ENCODE peak calls at places on chromosomes 13 and 19, in four cellular contexts. H is H9, Z is fibroblast of mammary gland, Y is pancreas. J is an unnamed sample.

GRCh38 chr13:110713981-110714797 is 689 bp downstream of the ING1 start:
- DNase-seq in H (peak), Z (peak), Y (peak), J (peak)

GRCh38 chr19:996051-996838 is 4.0 kb upstream of the GRIN3B start:
- DNase-seq in H (no peak), Z (peak), Y (no peak), J (peak)

GRCh38 chr13:99294198-99294597 is 13.0 kb downstream of the GPR183 start:
- DNase-seq in H (no peak), Z (no peak), Y (no peak), J (no peak)

GRCh38 chr13:26011996-26012688 is 39.7 kb downstream of the SHISA2 start:
- DNase-seq in H (no peak), Z (no peak), Y (no peak), J (no peak)

GRCh38 chr13:113170503-113170902 is 12.1 kb downstream of the PROZ start:
- DNase-seq in H (no peak), Z (no peak), Y (no peak), J (no peak)

GRCh38 chr13:74886496-74886895 is 595.5 kb downstream of the TBC1D4 start:
- DNase-seq in H (no peak), Z (peak), Y (no peak), J (no peak)

GRCh38 chr13:39020853-39021462 is 16.9 kb downstream of the PROSER1 start:
- DNase-seq in H (no peak), Z (no peak), Y (no peak), J (no peak)

GRCh38 chr19:34044011-34044410 is 128.3 kb upstream of the LSM14A start:
- DNase-seq in H (no peak), Z (no peak), Y (no peak), J (no peak)

GRCh38 chr19:21921691-21922180 is 85.8 kb upstream of the ZNF43 start:
- DNase-seq in H (no peak), Z (no peak), Y (no peak), J (no peak)

GRCh38 chr13:69690999-69691398 is 416.6 kb upstream of the ATXN8OS start:
- DNase-seq in H (no peak), Z (no peak), Y (no peak), J (no peak)

GRCh38 chr13:78326608-78327007 is 276.7 kb downstream of the POU4F1 start:
- DNase-seq in H (no peak), Z (peak), Y (no peak), J (no peak)

GRCh38 chr13:48839171-48839570 is 136.5 kb upstream of the FNDC3A start:
- DNase-seq in H (no peak), Z (no peak), Y (no peak), J (no peak)

GRCh38 chr13:30864352-30865130 is 41.5 kb upstream of the MEDAG start:
- DNase-seq in H (no peak), Z (peak), Y (no peak), J (no peak)

GRCh38 chr13:26272621-26273020 is 18.7 kb downstream of the CDK8 start:
- DNase-seq in H (no peak), Z (no peak), Y (no peak), J (no peak)

GRCh38 chr13:25267715-25268114 is 19.6 kb downstream of the MTMR6 start:
- DNase-seq in H (no peak), Z (peak), Y (no peak), J (no peak)

GRCh38 chr13:47901451-47901850 is 99.6 kb downstream of the SUCLA2 start:
- DNase-seq in H (no peak), Z (peak), Y (no peak), J (no peak)

DNA sequence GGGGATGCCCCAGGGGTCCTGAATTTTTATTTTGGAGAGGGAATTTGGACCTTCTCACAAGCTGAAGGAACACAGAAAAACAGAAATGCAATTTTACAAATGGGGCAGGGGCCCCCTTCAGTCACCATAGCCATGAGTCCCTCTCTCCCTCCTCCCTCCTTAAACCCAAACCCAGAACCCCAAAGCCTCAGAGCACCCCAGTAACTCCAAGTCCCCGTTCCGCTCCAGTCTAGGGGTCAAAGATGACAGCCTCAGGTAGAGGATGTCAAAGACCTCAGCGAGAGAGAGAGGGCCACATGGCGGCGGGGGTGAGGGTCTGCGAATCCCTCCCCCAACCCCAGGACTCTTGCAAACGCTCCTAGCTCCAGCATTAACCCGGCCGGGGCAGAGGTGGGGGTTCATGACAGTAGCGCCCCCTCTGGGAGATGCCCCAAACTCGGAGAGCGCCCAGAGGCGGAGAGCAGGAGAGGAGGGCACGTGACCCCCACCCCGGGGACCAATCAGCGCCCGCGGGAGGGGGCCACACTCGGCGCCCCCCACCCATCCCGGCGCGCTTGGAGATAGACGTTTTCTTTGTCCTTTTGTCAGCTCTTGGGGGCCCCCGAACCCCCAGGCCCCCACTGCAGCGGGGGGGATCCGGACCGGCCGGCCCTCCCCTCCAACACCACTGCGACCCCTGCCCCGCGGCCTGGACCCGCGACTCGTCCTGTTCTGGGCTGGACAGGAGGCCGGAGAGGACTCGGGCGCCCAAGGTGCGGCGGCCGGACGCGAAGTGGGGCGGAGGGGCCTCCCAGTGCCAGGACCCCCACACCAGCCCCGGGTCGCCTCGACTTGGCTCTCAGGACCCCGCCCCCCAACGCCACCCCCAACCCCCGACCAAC is 20.8 kb upstream of the SEMA6B start:
- DNase-seq in H (peak), Z (no peak), Y (no peak), J (peak)
- TF ChIP-seq CTCF in H (peak), Z (no peak), Y (no peak), J (no peak)

GRCh38 chr19:46616631-46617322 is 8.1 kb downstream of the PTGIR start:
- DNase-seq in H (peak), Z (peak), Y (peak), J (peak)
- TF ChIP-seq CTCF in H (peak), Z (peak), Y (peak), J (peak)

GRCh38 chr19:38718747-38719543 is 25.3 kb downstream of the CAPN12 start:
- DNase-seq in H (peak), Z (no peak), Y (no peak), J (no peak)
- TF ChIP-seq CTCF in H (peak), Z (peak), Y (no peak), J (peak)

GRCh38 chr13:97544041-97544765 is 110.2 kb downstream of the RAP2A start:
- DNase-seq in H (no peak), Z (peak), Y (no peak), J (no peak)
- TF ChIP-seq CTCF in H (no peak), Z (no peak), Y (no peak), J (no peak)

GRCh38 chr13:42883142-42883541 is 101.8 kb downstream of the FAM216B start:
- DNase-seq in H (no peak), Z (peak), Y (no peak), J (no peak)

GRCh38 chr13:42878721-42879120 is 97.3 kb downstream of the FAM216B start:
- DNase-seq in H (no peak), Z (peak), Y (no peak), J (no peak)

GRCh38 chr13:42885325-42885724 is 103.9 kb downstream of the FAM216B start:
- DNase-seq in H (no peak), Z (no peak), Y (no peak), J (no peak)

GRCh38 chr13:42880241-42880640 is 98.9 kb downstream of the FAM216B start:
- DNase-seq in H (no peak), Z (peak), Y (no peak), J (no peak)

GRCh38 chr13:42883771-42884170 is 102.4 kb downstream of the FAM216B start:
- DNase-seq in H (no peak), Z (peak), Y (no peak), J (peak)
- TF ChIP-seq CTCF in H (peak), Z (peak), Y (no peak), J (peak)

GRCh38 chr19:2944403-2944774 is 382 bp downstream of the ZNF77 start:
- DNase-seq in H (no peak), Z (no peak), Y (no peak), J (no peak)

GRCh38 chr19:2945575-2946184 is 909 bp upstream of the ZNF77 start:
- DNase-seq in H (no peak), Z (no peak), Y (no peak), J (no peak)

GRCh38 chr19:2942928-2943640 is 1.7 kb downstream of the ZNF77 start:
- DNase-seq in H (no peak), Z (no peak), Y (no peak), J (no peak)

GRCh38 chr19:2949939-2950285 is 5.1 kb upstream of the ZNF77 start:
- DNase-seq in H (no peak), Z (no peak), Y (no peak), J (peak)

GRCh38 chr19:2944775-2945574 is at the start of gene ZNF77:
- DNase-seq in H (peak), Z (peak), Y (peak), J (peak)
- TF ChIP-seq CTCF in H (no peak), Z (no peak), Y (no peak), J (no peak)